ENCODE peak calls at places on chromosomes 16 and 17, in six cellular contexts. J, N, S, W, V and O are unnamed samples.

GRCh38 chr16:77794586-77794985 is 6.2 kb downstream of the VAT1L start:
- DNase-seq in J (no peak), N (no peak), S (peak), W (no peak), V (no peak), O (no peak)

GRCh38 chr17:35892091-35892637 is 12.0 kb upstream of the CCL5 start:
- DNase-seq in J (no peak), N (no peak), S (peak), W (no peak), V (no peak), O (peak)

GRCh38 chr16:55146939-55147338 is 177.1 kb upstream of the IRX6 start:
- DNase-seq in J (no peak), N (no peak), S (peak), W (no peak), V (no peak), O (no peak)

GRCh38 chr16:86405319-86405718 is 105.0 kb upstream of the FOXF1 start:
- DNase-seq in J (no peak), N (no peak), S (no peak), W (no peak), V (no peak), O (no peak)

GRCh38 chr17:4229627-4230026 is 34.2 kb downstream of the ANKFY1 start:
- DNase-seq in J (no peak), N (peak), S (peak), W (peak), V (no peak), O (no peak)

GRCh38 chr16:57166951-57167350 is 18.9 kb downstream of the PSME3IP1 start:
- DNase-seq in J (no peak), N (no peak), S (no peak), W (no peak), V (no peak), O (no peak)

GRCh38 chr16:82456683-82457082 is 170.1 kb upstream of the CDH13 start:
- DNase-seq in J (no peak), N (peak), S (peak), W (peak), V (no peak), O (peak)

GRCh38 chr17:74833501-74834361 is 26.0 kb downstream of the GRIN2C start:
- DNase-seq in J (no peak), N (no peak), S (no peak), W (peak), V (no peak), O (no peak)

GRCh38 chr17:10824874-10825273 is 13.0 kb downstream of the PIRT start:
- DNase-seq in J (no peak), N (no peak), S (no peak), W (no peak), V (no peak), O (no peak)

GRCh38 chr17:44844390-44844830 is 3.3 kb upstream of the HIGD1B start:
- DNase-seq in J (no peak), N (peak), S (no peak), W (no peak), V (no peak), O (no peak)

GRCh38 chr16:30750876-30751465 is 2.7 kb downstream of the PHKG2 start:
- DNase-seq in J (no peak), N (no peak), S (no peak), W (no peak), V (no peak), O (no peak)

GRCh38 chr17:48528153-48528912 is 2.5 kb downstream of the HOXB1 start:
- DNase-seq in J (no peak), N (no peak), S (no peak), W (no peak), V (no peak), O (no peak)

GRCh38 chr16:52496051-52496876 is 50.7 kb downstream of the TOX3 start:
- DNase-seq in J (no peak), N (no peak), S (no peak), W (no peak), V (peak), O (no peak)

GRCh38 chr17:80949451-80950421 is 41.9 kb upstream of the CHMP6 start:
- DNase-seq in J (no peak), N (no peak), S (no peak), W (no peak), V (no peak), O (no peak)

GRCh38 chr17:47999612-48000011 is 28.7 kb downstream of the CDK5RAP3 start:
- DNase-seq in J (no peak), N (no peak), S (no peak), W (no peak), V (no peak), O (no peak)

GRCh38 chr16:83458612-83459011 is 349.2 kb upstream of the HSBP1 start:
- DNase-seq in J (no peak), N (no peak), S (peak), W (no peak), V (no peak), O (no peak)

GRCh38 chr17:7445011-7445927 is at the start of gene CHRNB1:
- DNase-seq in J (no peak), N (peak), S (peak), W (peak), V (peak), O (peak)

GRCh38 chr16:8998114-8998513 is 34.4 kb upstream of the USP7 start:
- DNase-seq in J (no peak), N (no peak), S (peak), W (no peak), V (no peak), O (no peak)

GRCh38 chr16:82621796-82622195 is 5.0 kb upstream of the CDH13 start:
- DNase-seq in J (no peak), N (no peak), S (no peak), W (no peak), V (no peak), O (no peak)

GRCh38 chr17:73984981-73985380 is 218.5 kb upstream of the RPL38 start:
- DNase-seq in J (no peak), N (no peak), S (no peak), W (no peak), V (no peak), O (no peak)

GRCh38 chr16:46688101-46688656 is 799 bp downstream of the VPS35 start:
- DNase-seq in J (no peak), N (peak), S (no peak), W (peak), V (no peak), O (no peak)

GRCh38 chr17:76232342-76232741 is 8.0 kb downstream of the RNF157 start:
- DNase-seq in J (no peak), N (no peak), S (peak), W (no peak), V (no peak), O (no peak)

GRCh38 chr16:66020642-66021041 is 345.8 kb upstream of the CDH5 start:
- DNase-seq in J (no peak), N (no peak), S (peak), W (no peak), V (no peak), O (no peak)

GRCh38 chr17:5912927-5913565 is 157.1 kb upstream of the WSCD1 start:
- DNase-seq in J (no peak), N (no peak), S (no peak), W (no peak), V (no peak), O (no peak)

GRCh38 chr16:56203052-56203451 is 11.8 kb downstream of the GNAO1 start:
- DNase-seq in J (no peak), N (no peak), S (peak), W (no peak), V (no peak), O (peak)

GRCh38 chr16:8776193-8776592 is 21.2 kb downstream of the TMEM186 start:
- DNase-seq in J (no peak), N (no peak), S (no peak), W (no peak), V (no peak), O (no peak)

GRCh38 chr17:70687421-70687820 is 518.1 kb downstream of the KCNJ2 start:
- DNase-seq in J (no peak), N (no peak), S (no peak), W (no peak), V (no peak), O (no peak)

GRCh38 chr17:83186226-83186625 is 106.8 kb downstream of the METRNL start:
- DNase-seq in J (no peak), N (no peak), S (no peak), W (no peak), V (no peak), O (peak)